ENCODE peak calls at places on chromosomes 11 and 22, in seven cellular contexts. M is GM23338, L is K562, E is A549, D is GM12878, N is HepG2, F is SK-N-SH. B is an unnamed sample.

GRCh38 chr11:59186130-59186594 is 14.2 kb downstream of the DTX4 start:
- DNase-seq in D (no peak), F (peak), L (peak), N (peak), M (peak), E (peak), B (no peak)

GRCh38 chr11:64081663-64082442 is 46.1 kb downstream of the FLRT1 start:
- DNase-seq in N (no peak), M (no peak), E (no peak), F (no peak), L (no peak), D (no peak), B (no peak)

GRCh38 chr11:67270256-67271211 is 4.3 kb downstream of the GRK2 start:
- DNase-seq in D (no peak), L (no peak), E (no peak), N (no peak), M (peak), F (no peak), B (no peak)

GRCh38 chr22:35541254-35541748 is 670 bp downstream of the RASD2 start:
- DNase-seq in F (peak), D (no peak), N (no peak), E (no peak), M (peak), L (no peak), B (no peak)

GRCh38 chr11:75246006-75246672 is 5.6 kb downstream of the TPBGL start:
- DNase-seq in D (no peak), L (no peak), E (no peak), F (peak), N (no peak), M (no peak), B (no peak)

GRCh38 chr22:22877523-22878210 is 9.9 kb upstream of the IGLL5 start:
- DNase-seq in D (no peak), M (peak), E (peak), F (peak), N (peak), L (peak), B (no peak)

GRCh38 chr11:11845551-11845950 is 3.8 kb downstream of the USP47 start:
- DNase-seq in L (no peak), D (no peak), N (no peak), M (no peak), F (no peak), E (no peak), B (no peak)

GRCh38 chr22:32636884-32637283 is 162.3 kb downstream of the FBXO7 start:
- DNase-seq in M (no peak), F (no peak), N (no peak), D (no peak), E (no peak), L (no peak), B (no peak)

GRCh38 chr11:16512163-16512562 is 155.8 kb upstream of the SOX6 start:
- DNase-seq in M (no peak), F (no peak), D (no peak), E (no peak), N (no peak), L (no peak), B (no peak)

GRCh38 chr11:70332567-70332966 is 62.1 kb downstream of the PPFIA1 start:
- DNase-seq in F (no peak), M (no peak), N (no peak), E (no peak), L (no peak), D (no peak), B (no peak)

GRCh38 chr11:44643207-44643606 is 77.7 kb downstream of the CD82 start:
- DNase-seq in D (no peak), M (no peak), F (no peak), N (no peak), E (no peak), L (no peak), B (no peak)

GRCh38 chr11:78203184-78203583 is 14.5 kb downstream of the USP35 start:
- DNase-seq in M (no peak), E (no peak), N (no peak), F (no peak), D (no peak), L (no peak), B (no peak)

GRCh38 chr22:20965104-20965887 is 1.8 kb upstream of the AIFM3 start:
- DNase-seq in N (no peak), E (no peak), F (peak), D (no peak), L (peak), M (no peak), B (no peak)

GRCh38 chr11:102364991-102365390 is 18.0 kb downstream of the BIRC2 start:
- DNase-seq in E (no peak), N (no peak), M (no peak), D (no peak), F (no peak), L (no peak), B (no peak)

GRCh38 chr11:9672288-9672916 is 8.5 kb downstream of the SWAP70 start:
- DNase-seq in L (no peak), F (no peak), N (no peak), E (no peak), M (no peak), D (no peak), B (no peak)

GRCh38 chr22:32623943-32624342 is 149.3 kb downstream of the FBXO7 start:
- DNase-seq in N (peak), F (no peak), D (no peak), M (no peak), E (no peak), L (no peak), B (no peak)

GRCh38 chr11:61645179-61645868 is 34.9 kb upstream of the DAGLA start:
- DNase-seq in N (no peak), D (no peak), M (no peak), F (peak), L (no peak), E (no peak), B (no peak)

GRCh38 chr11:94557391-94557790 is 9.8 kb upstream of the PIWIL4 start:
- DNase-seq in E (no peak), M (no peak), L (no peak), D (no peak), N (no peak), F (no peak), B (no peak)

GRCh38 chr11:111820059-111820375 is 51.4 kb downstream of the ALG9 start:
- DNase-seq in M (no peak), N (no peak), F (no peak), L (no peak), D (no peak), E (no peak), B (no peak)

GRCh38 chr11:59012942-59013256 is 73.2 kb upstream of the GLYATL1B start:
- DNase-seq in E (no peak), F (no peak), L (no peak), D (no peak), M (no peak), N (no peak), B (no peak)

GRCh38 chr22:42076764-42077485 is 2.6 kb upstream of the SMDT1 start:
- DNase-seq in M (no peak), N (no peak), F (no peak), L (no peak), E (no peak), D (no peak), B (no peak)

GRCh38 chr22:46937939-46938338 is 175.5 kb downstream of the TBC1D22A start:
- DNase-seq in E (no peak), L (no peak), N (no peak), D (no peak), F (no peak), M (no peak), B (no peak)

GRCh38 chr22:42754658-42755057 is 34.0 kb upstream of the A4GALT start:
- DNase-seq in D (no peak), N (peak), E (no peak), F (no peak), L (peak), M (no peak), B (no peak)

GRCh38 chr11:14454861-14455632 is 44.6 kb downstream of the COPB1 start:
- DNase-seq in L (peak), F (peak), N (peak), D (no peak), E (no peak), M (peak), B (peak)

GRCh38 chr11:12207384-12208150 is 97.2 kb downstream of the MICAL2 start:
- DNase-seq in N (no peak), F (no peak), D (no peak), L (no peak), M (no peak), E (no peak), B (no peak)

GRCh38 chr11:77821349-77821851 is 456 bp downstream of the AAMDC start:
- DNase-seq in M (peak), L (peak), F (peak), E (peak), N (peak), D (no peak), B (no peak)

GRCh38 chr11:95975343-95975742 is 51.4 kb upstream of the MTMR2 start:
- DNase-seq in E (no peak), F (no peak), L (no peak), D (no peak), N (no peak), M (no peak), B (no peak)

DNA sequence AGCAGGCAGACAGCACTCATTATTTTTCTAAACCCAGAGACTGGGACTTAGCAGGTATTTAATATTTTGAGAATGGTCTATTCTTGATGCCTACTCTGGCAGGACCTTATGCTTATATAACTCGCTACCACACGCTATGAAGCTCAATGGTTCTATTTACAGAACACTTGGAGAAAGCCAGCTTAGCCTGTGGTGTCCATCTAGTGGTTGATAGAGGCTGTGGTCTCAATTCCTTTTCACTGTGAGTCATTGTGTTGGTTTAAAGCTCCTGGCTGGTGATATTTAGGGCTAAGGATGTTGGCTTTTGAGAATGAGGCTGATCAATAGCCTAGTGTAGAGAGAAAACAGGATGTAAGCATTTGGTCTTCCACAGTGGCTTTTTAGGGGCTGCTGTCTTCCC is 206.4 kb downstream of the DBX1 start:
- DNase-seq in F (no peak), E (peak), N (peak), M (peak), D (no peak), L (peak), B (no peak)
- TF ChIP-seq REST in F (no peak), E (no peak), N (no peak), M (no peak), D (no peak), L (no peak), B (no peak)

GRCh38 chr11:72681226-72682153 is 7.3 kb upstream of the PDE2A start:
- DNase-seq in D (no peak), N (no peak), E (no peak), L (no peak), M (no peak), F (no peak), B (no peak)
- TF ChIP-seq REST in D (no peak), N (no peak), E (no peak), L (no peak), M (no peak), F (no peak), B (no peak)

DNA sequence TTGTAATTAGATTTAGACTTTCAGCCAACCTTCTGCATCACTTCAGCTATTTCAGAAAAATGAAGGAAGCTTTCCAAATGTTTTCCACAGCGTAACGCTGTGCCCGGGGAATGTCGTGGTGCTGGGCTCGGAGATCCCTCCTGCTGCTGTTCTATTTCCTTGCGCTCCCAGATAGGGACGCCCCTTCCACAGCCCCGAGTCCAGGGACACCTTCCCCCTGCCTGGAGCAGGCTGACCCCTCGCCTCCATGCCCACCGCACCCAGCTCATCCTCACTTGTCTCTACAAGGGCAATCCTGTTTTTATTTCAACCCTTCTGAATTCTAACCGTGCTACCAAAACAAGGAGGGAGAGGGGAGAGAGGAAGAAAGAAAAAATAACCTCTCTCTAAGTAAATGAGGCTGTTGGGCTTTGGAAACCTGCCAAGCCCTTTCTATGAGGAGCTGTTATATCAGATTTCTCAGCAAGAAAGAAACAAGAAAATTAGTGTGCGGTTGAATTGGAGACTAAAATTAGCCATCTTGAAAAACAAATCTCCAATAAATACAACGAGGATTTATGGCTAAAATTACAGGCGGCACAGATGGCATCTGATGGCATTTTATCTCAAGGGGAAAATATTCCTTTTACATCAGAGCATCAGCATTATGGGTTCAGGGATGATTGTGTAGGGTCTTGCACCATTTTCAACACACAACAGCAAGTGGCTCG is 366.9 kb downstream of the BRD1 start:
- DNase-seq in F (no peak), E (no peak), M (no peak), L (no peak), D (no peak), N (no peak), B (no peak)
- TF ChIP-seq REST in F (no peak), E (no peak), M (no peak), L (no peak), D (no peak), N (no peak), B (no peak)

DNA sequence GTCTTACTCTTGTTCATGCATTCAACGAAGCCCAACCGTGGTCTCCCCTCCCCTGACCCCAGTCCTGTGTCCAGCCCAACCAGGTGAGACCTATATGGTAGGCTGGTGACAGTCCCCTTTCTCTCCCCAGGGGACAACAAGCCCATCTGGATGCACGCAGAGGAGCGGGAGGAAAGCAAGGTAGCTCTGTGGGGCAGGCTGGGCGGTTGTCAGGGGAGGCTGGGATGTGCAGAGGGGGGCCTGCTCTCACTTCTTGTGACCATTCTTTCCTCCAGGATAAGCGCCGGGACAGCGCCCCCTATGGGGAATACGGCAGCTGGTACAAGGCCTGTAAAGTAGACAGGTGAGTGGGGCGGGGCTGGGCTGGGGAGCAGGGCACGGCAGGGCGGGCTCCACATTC is 3.5 kb upstream of the RAB1B start:
- DNase-seq in M (peak), L (peak), D (no peak), E (no peak), N (no peak), F (peak), B (no peak)
- TF ChIP-seq REST in M (no peak), L (no peak), D (no peak), E (no peak), N (no peak), F (no peak), B (no peak)

GRCh38 chr22:45131749-45132148 is 32.0 kb upstream of the NUP50 start:
- DNase-seq in N (no peak), E (no peak), M (no peak), F (no peak), L (no peak), D (no peak), B (no peak)
- TF ChIP-seq REST in N (no peak), E (no peak), M (no peak), F (no peak), L (no peak), D (no peak), B (no peak)

GRCh38 chr11:119624102-119624615 is 104.8 kb downstream of the NECTIN1 start:
- DNase-seq in D (no peak), L (peak), N (no peak), E (peak), M (peak), F (peak), B (no peak)

GRCh38 chr11:119626197-119626909 is 102.6 kb downstream of the NECTIN1 start:
- DNase-seq in N (peak), D (no peak), E (no peak), M (no peak), L (no peak), F (peak), B (no peak)

GRCh38 chr11:119629085-119629484 is 99.9 kb downstream of the NECTIN1 start:
- DNase-seq in D (no peak), E (no peak), N (no peak), F (no peak), L (no peak), M (no peak), B (no peak)

GRCh38 chr11:119625206-119625988 is 103.6 kb downstream of the NECTIN1 start:
- DNase-seq in F (peak), M (no peak), E (no peak), N (no peak), D (no peak), L (no peak), B (no peak)

DNA sequence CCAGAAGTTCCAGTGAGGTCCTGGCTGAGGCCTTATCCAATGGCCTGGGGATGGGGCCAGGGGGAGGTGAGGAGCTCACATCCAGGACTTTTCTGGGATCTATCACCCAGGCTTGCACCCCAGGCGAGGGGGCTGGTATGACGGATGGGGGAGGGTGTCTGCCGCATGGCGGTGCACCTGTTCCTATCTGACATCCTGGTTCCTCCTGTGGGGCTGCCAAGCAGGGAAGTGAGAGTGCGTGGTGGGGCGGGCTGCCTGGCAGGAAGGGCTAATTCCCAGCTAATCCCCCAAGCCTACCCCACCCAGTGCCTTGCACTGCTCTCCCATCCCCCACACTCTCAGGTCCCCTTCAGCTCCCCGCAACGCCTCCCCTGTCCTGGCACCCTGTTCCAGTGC is 102.1 kb downstream of the NECTIN1 start:
- DNase-seq in F (no peak), D (no peak), N (no peak), M (no peak), E (no peak), L (no peak), B (no peak)
- TF ChIP-seq REST in F (no peak), D (no peak), N (no peak), M (no peak), E (no peak), L (no peak), B (no peak)

GRCh38 chr11:84564180-84564866 is 1062.8 kb downstream of the DLG2 start:
- DNase-seq in M (peak), L (peak), F (peak), N (peak), E (peak), D (no peak), B (peak)
- TF ChIP-seq REST in M (no peak), L (no peak), F (no peak), N (no peak), E (no peak), D (no peak), B (no peak)

GRCh38 chr22:29195118-29195963 is 10.4 kb upstream of the EMID1 start:
- DNase-seq in N (no peak), M (no peak), E (no peak), F (peak), D (no peak), L (peak), B (no peak)

GRCh38 chr22:29195964-29196666 is 9.6 kb upstream of the EMID1 start:
- DNase-seq in M (no peak), D (no peak), L (no peak), N (no peak), F (peak), E (no peak), B (no peak)

GRCh38 chr22:29198240-29198639 is 7.5 kb upstream of the EMID1 start:
- DNase-seq in M (no peak), N (no peak), F (no peak), L (no peak), D (no peak), E (no peak), B (no peak)

GRCh38 chr22:29199702-29200400 is 5.8 kb upstream of the EMID1 start:
- DNase-seq in M (no peak), D (no peak), E (no peak), N (no peak), L (no peak), F (no peak), B (no peak)

DNA sequence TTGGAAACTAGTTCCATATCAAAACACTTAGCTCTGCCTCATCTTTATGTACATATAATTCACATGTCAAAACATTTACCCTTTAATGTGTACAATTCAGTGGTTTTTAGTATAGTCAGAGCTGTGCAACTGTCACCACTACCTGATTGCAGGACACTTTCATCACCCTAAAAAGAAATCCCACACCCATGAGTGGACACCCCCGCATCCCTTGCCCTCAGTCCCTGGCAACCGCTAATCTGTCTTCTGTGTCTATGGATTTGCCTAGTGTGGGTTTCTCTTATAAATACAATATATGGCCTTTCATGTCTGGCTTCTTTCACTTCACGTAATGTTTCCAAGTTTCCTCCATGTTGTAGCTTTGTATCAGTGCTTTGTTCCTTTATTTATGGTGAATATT is 8.6 kb upstream of the EMID1 start:
- DNase-seq in M (no peak), N (no peak), E (no peak), D (no peak), L (no peak), F (no peak), B (no peak)
- TF ChIP-seq REST in M (no peak), N (no peak), E (no peak), D (no peak), L (no peak), F (no peak), B (no peak)

B was measured in Panc1.